ENCODE peak calls at places on chromosomes 4 and X, in four cellular contexts. One of them, this sample, is unnamed.

GRCh38 chrX:55907968-55908607 is 190.5 kb downstream of the RRAGB start:
- DNase-seq in astrocyte of the spinal cord: peak
- DNase-seq in substantia nigra: no peak
- DNase-seq in CD8-positive, alpha-beta T cell: peak
- DNase-seq in this sample: no peak

GRCh38 chr4:151960449-151961246 is 199.8 kb upstream of the GATB start:
- DNase-seq in astrocyte of the spinal cord: no peak
- DNase-seq in substantia nigra: no peak
- DNase-seq in CD8-positive, alpha-beta T cell: no peak
- DNase-seq in this sample: no peak

GRCh38 chr4:80393246-80393969 is 57.9 kb downstream of the CFAP299 start:
- DNase-seq in astrocyte of the spinal cord: peak
- DNase-seq in substantia nigra: no peak
- DNase-seq in CD8-positive, alpha-beta T cell: no peak
- DNase-seq in this sample: no peak

GRCh38 chr4:156999175-156999517 is 27.5 kb upstream of the PDGFC start:
- DNase-seq in astrocyte of the spinal cord: peak
- DNase-seq in substantia nigra: no peak
- DNase-seq in CD8-positive, alpha-beta T cell: no peak
- DNase-seq in this sample: peak

GRCh38 chr4:48033825-48034413 is 17.3 kb downstream of the NIPAL1 start:
- DNase-seq in astrocyte of the spinal cord: no peak
- DNase-seq in substantia nigra: no peak
- DNase-seq in CD8-positive, alpha-beta T cell: peak
- DNase-seq in this sample: no peak

GRCh38 chrX:49202022-49202421 is 2.0 kb upstream of the SYP start:
- DNase-seq in astrocyte of the spinal cord: no peak
- DNase-seq in substantia nigra: no peak
- DNase-seq in CD8-positive, alpha-beta T cell: no peak
- DNase-seq in this sample: no peak

GRCh38 chrX:23820235-23820782 is 37.3 kb downstream of the SAT1 start:
- DNase-seq in astrocyte of the spinal cord: no peak
- DNase-seq in substantia nigra: no peak
- DNase-seq in CD8-positive, alpha-beta T cell: no peak
- DNase-seq in this sample: no peak

GRCh38 chr4:145679520-145679919 is 426 bp upstream of the C4orf51 start:
- DNase-seq in astrocyte of the spinal cord: peak
- DNase-seq in substantia nigra: no peak
- DNase-seq in CD8-positive, alpha-beta T cell: no peak
- DNase-seq in this sample: peak

GRCh38 chrX:107571296-107571998 is 56.9 kb upstream of the PRPS1 start:
- DNase-seq in astrocyte of the spinal cord: peak
- DNase-seq in substantia nigra: no peak
- DNase-seq in CD8-positive, alpha-beta T cell: no peak
- DNase-seq in this sample: peak

GRCh38 chr4:39502034-39502658 is 25.1 kb downstream of the UGDH start:
- DNase-seq in astrocyte of the spinal cord: peak
- DNase-seq in substantia nigra: no peak
- DNase-seq in CD8-positive, alpha-beta T cell: no peak
- DNase-seq in this sample: no peak

GRCh38 chrX:154458954-154459829 is 1.1 kb downstream of the PLXNA3 start:
- DNase-seq in astrocyte of the spinal cord: no peak
- DNase-seq in substantia nigra: no peak
- DNase-seq in CD8-positive, alpha-beta T cell: no peak
- DNase-seq in this sample: no peak

GRCh38 chr4:155371432-155372043 is 5.2 kb downstream of the MAP9 start:
- DNase-seq in astrocyte of the spinal cord: peak
- DNase-seq in substantia nigra: no peak
- DNase-seq in CD8-positive, alpha-beta T cell: no peak
- DNase-seq in this sample: no peak

GRCh38 chrX:154333837-154334271 is 38.3 kb downstream of the TKTL1 start:
- DNase-seq in astrocyte of the spinal cord: no peak
- DNase-seq in substantia nigra: no peak
- DNase-seq in CD8-positive, alpha-beta T cell: no peak
- DNase-seq in this sample: peak

GRCh38 chr4:84681488-84682274 is 98.8 kb downstream of the CDS1 start:
- DNase-seq in astrocyte of the spinal cord: peak
- DNase-seq in substantia nigra: no peak
- DNase-seq in CD8-positive, alpha-beta T cell: no peak
- DNase-seq in this sample: no peak

GRCh38 chr4:79823148-79823763 is 249.8 kb downstream of the ANTXR2 start:
- DNase-seq in astrocyte of the spinal cord: peak
- DNase-seq in substantia nigra: no peak
- DNase-seq in CD8-positive, alpha-beta T cell: no peak
- DNase-seq in this sample: no peak

GRCh38 chr4:122798101-122798500 is 28.5 kb upstream of the FGF2 start:
- DNase-seq in astrocyte of the spinal cord: peak
- DNase-seq in substantia nigra: no peak
- DNase-seq in CD8-positive, alpha-beta T cell: no peak
- DNase-seq in this sample: peak

GRCh38 chr4:156773648-156774357 is 197.8 kb downstream of the PDGFC start:
- DNase-seq in astrocyte of the spinal cord: no peak
- DNase-seq in substantia nigra: no peak
- DNase-seq in CD8-positive, alpha-beta T cell: no peak
- DNase-seq in this sample: no peak

This sample was measured in pulmonary artery endothelial cell.